ENCODE peak calls at places on chromosome 10, in five cellular contexts. Y, X, C, O and K are unnamed samples.

GRCh38 chr10:48253970-48254657 is 20.4 kb downstream of the FRMPD2 start:
- DNase-seq in Y (peak), O (no peak), X (no peak), C (no peak), K (no peak)

GRCh38 chr10:60801538-60801937 is 23.3 kb downstream of the CDK1 start:
- DNase-seq in X (no peak), C (no peak), Y (no peak), O (no peak), K (no peak)

GRCh38 chr10:69624245-69624786 is 5.7 kb upstream of the FAM241B start:
- DNase-seq in C (peak), Y (no peak), O (no peak), X (no peak), K (peak)

GRCh38 chr10:63554666-63555065 is 33.5 kb downstream of the REEP3 start:
- DNase-seq in X (no peak), Y (no peak), C (peak), O (no peak), K (peak)

GRCh38 chr10:97861351-97861750 is 11.7 kb downstream of the GOLGA7B start:
- DNase-seq in Y (peak), C (no peak), O (no peak), X (no peak), K (no peak)

GRCh38 chr10:88616250-88616977 is 29.9 kb downstream of the LIPJ start:
- DNase-seq in X (no peak), C (no peak), O (no peak), Y (no peak), K (no peak)

GRCh38 chr10:112286837-112287818 is 3.9 kb downstream of the TECTB start:
- DNase-seq in X (no peak), O (no peak), C (no peak), Y (no peak), K (no peak)

GRCh38 chr10:113716109-113717010 is 35.1 kb upstream of the PLEKHS1 start:
- DNase-seq in O (no peak), C (no peak), X (no peak), Y (no peak), K (no peak)

GRCh38 chr10:79329529-79329928 is 17.7 kb upstream of the PPIF start:
- DNase-seq in C (no peak), X (no peak), O (no peak), Y (peak), K (no peak)

GRCh38 chr10:85138046-85138445 is 809.7 kb downstream of the CCSER2 start:
- DNase-seq in O (no peak), C (no peak), Y (no peak), X (no peak), K (no peak)

GRCh38 chr10:98469532-98469931 is 22.8 kb upstream of the HPS1 start:
- DNase-seq in O (no peak), Y (no peak), C (no peak), X (no peak), K (no peak)

GRCh38 chr10:500876-501275 is 188.6 kb downstream of the DIP2C start:
- DNase-seq in X (no peak), O (no peak), Y (no peak), C (no peak), K (no peak)

GRCh38 chr10:124323145-124323725 is 95.5 kb downstream of the OAT start:
- DNase-seq in O (no peak), C (no peak), Y (peak), X (no peak), K (no peak)

GRCh38 chr10:126661841-126662520 is 8.5 kb downstream of the C10orf90 start:
- DNase-seq in X (no peak), Y (no peak), O (no peak), C (no peak), K (no peak)

GRCh38 chr10:76523215-76523614 is 1091.8 kb downstream of the LRMDA start:
- DNase-seq in X (peak), O (no peak), C (no peak), Y (no peak), K (no peak)

GRCh38 chr10:42953684-42954674 is 122.9 kb upstream of the RET start:
- DNase-seq in Y (no peak), C (no peak), X (no peak), O (no peak), K (no peak)

GRCh38 chr10:62742447-62743105 is 61.9 kb upstream of the ADO start:
- DNase-seq in Y (peak), X (no peak), C (no peak), O (no peak), K (no peak)

GRCh38 chr10:103451871-103452713 is at the start of gene CALHM2:
- DNase-seq in O (peak), Y (peak), X (peak), C (peak), K (no peak)

GRCh38 chr10:3054816-3055202 is 12.5 kb upstream of the PFKP start:
- DNase-seq in Y (peak), C (no peak), X (no peak), O (no peak), K (no peak)

GRCh38 chr10:90592903-90593302 is 264.9 kb downstream of the HTR7 start:
- DNase-seq in Y (peak), O (peak), C (no peak), X (no peak), K (peak)

GRCh38 chr10:77157248-77158019 is 480.2 kb downstream of the KCNMA1 start:
- DNase-seq in O (no peak), C (no peak), X (no peak), Y (no peak), K (no peak)

GRCh38 chr10:24642921-24643678 is 80.6 kb downstream of the ARHGAP21 start:
- DNase-seq in C (peak), Y (peak), O (no peak), X (no peak), K (peak)

GRCh38 chr10:114168450-114169009 is 5.5 kb downstream of the CCDC186 start:
- DNase-seq in O (no peak), Y (peak), C (no peak), X (no peak), K (no peak)

GRCh38 chr10:22615819-22616499 is 98.4 kb downstream of the PIP4K2A start:
- DNase-seq in O (no peak), C (no peak), Y (peak), X (no peak), K (peak)

GRCh38 chr10:98664329-98665042 is 217.8 kb upstream of the HPS1 start:
- DNase-seq in X (no peak), Y (peak), O (no peak), C (peak), K (peak)

GRCh38 chr10:19904202-19904661 is 88.0 kb downstream of the PLXDC2 start:
- DNase-seq in X (no peak), O (no peak), Y (peak), C (no peak), K (no peak)

GRCh38 chr10:59060852-59061251 is 115.6 kb upstream of the PHYHIPL start:
- DNase-seq in O (no peak), C (no peak), Y (no peak), X (no peak), K (no peak)

GRCh38 chr10:103685880-103686669 is 169.3 kb downstream of the SH3PXD2A start:
- DNase-seq in O (peak), X (peak), C (peak), Y (peak), K (no peak)

GRCh38 chr10:66941491-66941890 is 15.7 kb downstream of the LRRTM3 start:
- DNase-seq in Y (no peak), O (no peak), X (no peak), C (no peak), K (no peak)

GRCh38 chr10:70960316-70960715 is 72.0 kb upstream of the PCBD1 start:
- DNase-seq in C (no peak), Y (no peak), O (no peak), X (no peak), K (no peak)

GRCh38 chr10:113899952-113900598 is 45.6 kb downstream of the NHLRC2 start:
- DNase-seq in X (no peak), C (no peak), Y (no peak), O (no peak), K (no peak)

GRCh38 chr10:19659920-19660655 is 156.1 kb upstream of the PLXDC2 start:
- DNase-seq in Y (peak), O (no peak), C (no peak), X (no peak), K (no peak)

GRCh38 chr10:4013651-4014085 is 228.7 kb upstream of the KLF6 start:
- DNase-seq in O (no peak), Y (no peak), X (no peak), C (no peak), K (no peak)

GRCh38 chr10:74640134-74640533 is 186.3 kb upstream of the KAT6B start:
- DNase-seq in O (peak), X (no peak), Y (no peak), C (no peak), K (no peak)

GRCh38 chr10:49599546-49599945 is 10.6 kb upstream of the SLC18A3 start:
- DNase-seq in X (no peak), O (no peak), Y (peak), C (no peak), K (no peak)

GRCh38 chr10:67036808-67037207 is 111.0 kb downstream of the LRRTM3 start:
- DNase-seq in C (no peak), O (no peak), X (no peak), Y (no peak), K (no peak)

GRCh38 chr10:21528452-21529235 is 3.2 kb upstream of the SKIDA1 start:
- DNase-seq in O (no peak), C (no peak), X (no peak), Y (no peak), K (no peak)
- H3K4me3 ChIP-seq in O (no peak), C (no peak), X (no peak), Y (no peak), K (no peak)

DNA sequence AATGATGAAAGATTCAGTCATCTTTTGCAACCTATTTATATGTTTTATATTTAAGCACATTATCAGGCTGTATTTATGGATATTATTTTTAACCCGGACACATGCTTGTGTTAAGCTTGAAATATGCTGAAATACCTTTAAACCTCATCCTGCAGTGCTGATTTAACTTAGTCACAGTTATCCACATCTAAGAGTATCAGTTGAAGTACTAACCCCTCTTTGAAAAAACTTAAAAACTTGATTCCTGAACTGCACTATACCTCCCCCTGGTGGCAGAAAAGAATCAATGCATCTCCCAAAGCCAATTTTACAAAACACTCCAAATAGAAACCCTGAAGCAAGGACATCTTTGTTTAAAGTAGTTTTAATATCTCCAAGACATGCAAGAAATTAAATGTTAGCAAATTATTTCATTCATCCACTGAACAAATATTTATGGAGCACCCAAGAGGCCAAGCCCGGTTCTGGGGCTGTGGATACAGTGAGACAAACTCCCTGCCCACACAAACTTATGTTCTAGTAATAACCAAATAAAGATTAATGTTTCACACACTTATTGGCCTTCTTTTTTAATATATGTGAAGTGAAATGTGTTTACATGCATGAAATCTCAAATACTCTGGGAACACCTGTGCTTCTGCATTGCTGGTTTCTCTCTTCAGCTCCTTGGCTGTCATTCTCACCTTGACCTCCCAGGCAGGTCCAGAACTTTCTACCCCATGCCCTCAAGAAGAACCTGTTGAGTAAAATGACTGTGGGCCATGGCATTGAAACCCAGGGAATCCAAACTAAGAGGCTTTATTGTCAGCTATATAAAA is 44.0 kb downstream of the SVIL start:
- DNase-seq in C (peak), X (no peak), Y (peak), O (peak), K (peak)
- H3K4me3 ChIP-seq in C (no peak), X (no peak), Y (no peak), O (no peak), K (peak)

GRCh38 chr10:116325987-116326386 is 1.7 kb downstream of the CCDC172 start:
- DNase-seq in C (no peak), O (no peak), X (no peak), Y (no peak), K (no peak)
- H3K4me3 ChIP-seq in C (no peak), O (no peak), X (no peak), Y (no peak), K (no peak)

DNA sequence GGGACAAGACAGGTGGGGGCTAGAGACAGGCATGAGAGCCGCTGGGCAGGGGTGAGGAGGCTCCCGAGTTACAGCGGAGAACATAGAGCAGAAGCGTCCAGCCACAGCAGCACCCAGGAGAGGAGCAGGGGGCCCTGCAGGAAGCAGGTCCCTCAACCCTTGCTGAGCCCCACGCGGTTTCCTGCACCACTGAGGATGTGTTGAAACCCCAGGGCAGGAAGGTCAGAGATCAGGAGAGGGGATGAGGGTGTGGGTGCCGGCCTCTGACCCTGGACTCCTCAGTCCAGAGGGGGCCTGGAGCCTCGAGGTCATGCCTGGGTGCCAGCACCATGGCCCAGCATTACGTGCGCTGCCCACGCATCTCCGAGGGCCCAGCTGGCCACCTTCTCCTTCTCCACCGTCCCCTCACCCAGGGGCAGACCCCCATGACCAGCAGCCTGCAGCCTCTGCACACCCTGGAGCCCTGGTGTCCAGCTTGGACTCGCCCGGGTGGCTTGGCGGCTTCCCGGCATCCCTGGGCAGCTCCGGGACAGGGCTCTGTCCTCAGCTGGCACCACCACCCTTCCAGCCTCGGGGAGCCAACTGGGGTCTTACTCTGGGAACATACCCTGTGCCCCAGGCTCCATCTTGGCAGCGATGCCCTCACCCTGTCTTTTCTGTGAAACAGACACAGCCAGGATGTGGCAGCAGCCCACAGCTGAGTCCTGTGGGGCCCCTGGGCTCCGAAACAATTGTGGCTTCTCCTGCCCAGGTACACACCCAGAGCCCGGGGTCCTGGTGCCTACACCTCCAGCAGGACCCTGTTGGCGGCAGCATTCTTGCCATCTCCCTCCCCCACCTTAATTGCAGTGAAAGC is 52.0 kb downstream of the STK32C start:
- DNase-seq in Y (no peak), O (no peak), C (no peak), X (no peak), K (no peak)
- H3K4me3 ChIP-seq in Y (no peak), O (no peak), C (no peak), X (no peak), K (no peak)

GRCh38 chr10:115272482-115272881 is 179.3 kb downstream of the ATRNL1 start:
- DNase-seq in O (no peak), X (no peak), Y (no peak), C (no peak), K (no peak)

DNA sequence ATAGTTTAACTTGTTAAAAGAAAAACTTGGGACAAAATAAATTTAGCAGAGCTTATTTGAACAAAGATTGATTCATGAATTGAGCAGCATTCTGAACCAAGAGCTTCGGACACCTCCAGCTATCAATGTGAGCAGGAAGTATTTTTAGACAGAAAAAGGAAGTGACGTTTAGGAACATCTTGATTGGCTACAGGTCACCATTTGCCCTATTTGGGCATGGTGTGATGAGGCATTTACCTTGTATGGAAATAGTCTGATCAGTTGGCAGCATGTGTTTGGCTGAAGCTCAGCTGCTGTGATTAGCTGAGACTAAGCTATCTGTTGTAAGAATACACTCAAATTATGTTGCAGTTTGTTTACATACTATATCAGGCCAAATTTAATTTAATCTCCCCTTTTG is 185.1 kb downstream of the ATRNL1 start:
- DNase-seq in C (no peak), Y (no peak), O (no peak), X (no peak), K (no peak)
- H3K4me3 ChIP-seq in C (no peak), Y (no peak), O (no peak), X (no peak), K (no peak)

DNA sequence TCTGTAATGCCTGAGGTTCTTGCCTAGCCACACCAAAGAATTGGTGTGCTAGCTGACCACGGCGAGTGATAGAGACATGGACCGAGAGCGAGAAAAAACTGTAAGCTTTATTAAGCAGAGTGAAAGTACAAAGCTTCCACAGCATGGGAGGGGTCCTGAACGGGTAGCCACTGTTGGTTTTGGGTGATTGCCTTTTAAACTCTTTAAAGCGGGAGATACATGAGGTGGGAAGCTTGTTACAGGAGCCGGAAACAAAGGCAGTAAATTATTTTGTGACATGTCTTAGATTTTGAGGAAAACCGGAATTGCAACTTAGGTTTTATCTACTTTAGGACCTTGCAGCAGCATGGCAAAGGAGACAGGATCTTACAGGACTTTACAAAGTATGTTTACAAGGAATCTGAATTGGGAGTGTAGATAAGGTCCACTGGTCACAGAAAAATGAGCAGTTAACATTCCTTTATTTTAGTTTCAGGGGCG is 252.6 kb upstream of the MBL2 start:
- DNase-seq in O (no peak), X (no peak), Y (peak), C (no peak), K (no peak)
- H3K4me3 ChIP-seq in O (no peak), X (no peak), Y (no peak), C (no peak), K (no peak)

DNA sequence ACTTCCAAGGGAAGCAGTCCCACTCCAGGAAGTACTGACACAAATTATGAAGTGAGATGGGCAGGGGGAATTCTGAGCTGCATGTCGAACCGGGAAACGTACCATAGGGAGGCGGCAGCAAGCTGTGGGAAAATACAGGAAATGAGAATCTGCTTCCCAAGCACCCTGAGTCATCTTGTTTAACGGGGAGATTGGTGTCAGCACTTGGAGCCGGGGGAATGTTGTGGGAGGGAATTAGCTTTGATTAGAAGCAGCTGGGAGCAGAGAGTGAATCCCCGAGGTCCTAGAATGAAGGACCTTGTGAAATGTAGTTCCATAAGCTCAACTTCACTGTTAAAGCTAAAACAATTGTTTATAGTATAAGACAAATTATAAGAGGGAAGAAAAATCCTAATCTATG is 141.4 kb upstream of the PRKCQ start:
- DNase-seq in Y (no peak), O (no peak), X (peak), C (no peak), K (no peak)
- H3K4me3 ChIP-seq in Y (no peak), O (no peak), X (no peak), C (no peak), K (no peak)

GRCh38 chr10:100370976-100371706 is 24.1 kb downstream of the SCD start:
- DNase-seq in C (peak), X (peak), O (peak), Y (peak), K (no peak)
- H3K4me3 ChIP-seq in C (peak), X (no peak), O (no peak), Y (no peak), K (peak)

GRCh38 chr10:5688587-5688986 is 3.9 kb downstream of the TASOR2 start:
- DNase-seq in X (no peak), Y (no peak), C (no peak), O (no peak), K (no peak)
- H3K4me3 ChIP-seq in X (no peak), Y (no peak), C (no peak), O (no peak), K (no peak)